ENCODE peak calls at places on chromosomes 4 and X, in six cellular contexts. B is HFF-Myc, F is AG09319, Z is T-cell, I is M059J, D is astrocyte. M is an unnamed sample.

GRCh38 chr4:78561677-78562076 is 10.1 kb downstream of the ANXA3 start:
- DNase-seq in I (no peak), F (no peak), Z (no peak), D (peak), B (no peak), M (no peak)

GRCh38 chr4:183337833-183338232 is 15.6 kb upstream of the CLDN24 start:
- DNase-seq in D (no peak), Z (no peak), B (no peak), I (no peak), F (no peak), M (no peak)

GRCh38 chr4:150235795-150236385 is 157.6 kb downstream of the DCLK2 start:
- DNase-seq in F (no peak), D (peak), Z (no peak), B (no peak), I (peak), M (no peak)

GRCh38 chr4:40831462-40831861 is 81.7 kb downstream of the NSUN7 start:
- DNase-seq in F (no peak), D (no peak), B (no peak), I (no peak), Z (no peak), M (no peak)

GRCh38 chr4:138542191-138542771 is 300.1 kb upstream of the SLC7A11 start:
- DNase-seq in D (no peak), B (no peak), Z (no peak), I (peak), F (no peak), M (no peak)

GRCh38 chrX:56222473-56223000 is 9.6 kb upstream of the KLF8 start:
- DNase-seq in B (no peak), I (no peak), Z (no peak), F (no peak), D (no peak), M (no peak)

GRCh38 chr4:963276-964225 is 9.8 kb downstream of the DGKQ start:
- DNase-seq in D (no peak), Z (no peak), F (no peak), B (no peak), I (no peak), M (no peak)

GRCh38 chr4:39502034-39502658 is 25.1 kb downstream of the UGDH start:
- DNase-seq in B (no peak), I (peak), D (peak), F (peak), Z (no peak), M (no peak)

GRCh38 chr4:189035654-189036053 is 896.4 kb downstream of the TRIML1 start:
- DNase-seq in Z (no peak), B (no peak), D (no peak), I (no peak), F (no peak), M (no peak)

GRCh38 chr4:960736-961650 is 12.4 kb downstream of the DGKQ start:
- DNase-seq in I (no peak), F (no peak), B (no peak), D (no peak), Z (no peak), M (no peak)

GRCh38 chrX:135520022-135520552 is 373 bp upstream of the INTS6L start:
- DNase-seq in B (no peak), Z (no peak), F (no peak), I (peak), D (peak), M (no peak)

GRCh38 chr4:185424905-185425599 is 712 bp downstream of the UFSP2 start:
- DNase-seq in B (no peak), Z (peak), D (peak), F (peak), I (no peak), M (no peak)

GRCh38 chr4:154507170-154507569 is 15.6 kb upstream of the DCHS2 start:
- DNase-seq in Z (no peak), B (no peak), I (no peak), D (no peak), F (no peak), M (no peak)

GRCh38 chrX:129779747-129780146 is at the start of gene SASH3:
- DNase-seq in F (no peak), B (no peak), D (no peak), Z (peak), I (no peak), M (no peak)

GRCh38 chr4:108772402-108772801 is 9.5 kb upstream of the ETNPPL start:
- DNase-seq in I (no peak), D (no peak), B (no peak), Z (no peak), F (no peak), M (no peak)

GRCh38 chr4:172692701-172693100 is 475.9 kb upstream of the GALNT7 start:
- DNase-seq in D (no peak), B (no peak), Z (no peak), F (no peak), I (peak), M (no peak)

GRCh38 chrX:55767100-55767499 is 49.6 kb downstream of the RRAGB start:
- DNase-seq in F (no peak), Z (no peak), D (peak), I (peak), B (no peak), M (no peak)

GRCh38 chrX:139194571-139195280 is 335.8 kb upstream of the F9 start:
- DNase-seq in D (peak), B (no peak), F (no peak), I (no peak), Z (no peak), M (no peak)

GRCh38 chr4:87213425-87213824 is 7.0 kb downstream of the KLHL8 start:
- DNase-seq in B (no peak), I (peak), D (no peak), F (no peak), Z (no peak), M (no peak)